ENCODE peak calls at places on chromosomes 4 and X, in six cellular contexts. X, V, C, J, A and B are unnamed samples.

GRCh38 chr4:30770049-30770549 is 49.9 kb downstream of the PCDH7 start:
- DNase-seq in X (peak), V (no peak), C (no peak), J (peak), A (peak), B (no peak)

GRCh38 chr4:83855044-83855443 is 319.1 kb downstream of the GPAT3 start:
- DNase-seq in X (peak), V (no peak), C (no peak), J (peak), A (peak), B (no peak)

GRCh38 chr4:168449740-168450442 is 30.4 kb downstream of the DDX60L start:
- DNase-seq in X (no peak), V (no peak), C (no peak), J (peak), A (no peak), B (no peak)

GRCh38 chrX:104098151-104098808 is 14.0 kb upstream of the ZCCHC18 start:
- DNase-seq in X (peak), V (peak), C (no peak), J (peak), A (peak), B (peak)

GRCh38 chr4:140213736-140214135 is 59.8 kb upstream of the MAML3 start:
- DNase-seq in X (no peak), V (no peak), C (no peak), J (no peak), A (peak), B (no peak)

GRCh38 chr4:2095236-2096072 is 36.3 kb downstream of the NAT8L start:
- DNase-seq in X (no peak), V (no peak), C (no peak), J (no peak), A (no peak), B (no peak)

GRCh38 chr4:186068581-186069402 is at the start of gene TLR3:
- DNase-seq in X (peak), V (no peak), C (no peak), J (peak), A (peak), B (no peak)

GRCh38 chr4:4864940-4865704 is 5.7 kb downstream of the MSX1 start:
- DNase-seq in X (no peak), V (no peak), C (no peak), J (no peak), A (no peak), B (no peak)

GRCh38 chr4:212438-213174 is 88.3 kb downstream of the ZNF718 start:
- DNase-seq in X (peak), V (no peak), C (peak), J (peak), A (peak), B (no peak)

GRCh38 chrX:19836337-19836736 is 51.1 kb downstream of the SH3KBP1 start:
- DNase-seq in X (no peak), V (no peak), C (no peak), J (no peak), A (no peak), B (no peak)

GRCh38 chr4:20259707-20260106 is 8.0 kb downstream of the SLIT2 start:
- DNase-seq in X (peak), V (no peak), C (no peak), J (no peak), A (no peak), B (no peak)